ENCODE peak calls at places on chromosomes 2 and 18, in four cellular contexts. D, R, O and H are unnamed samples. For H3K36me3, the result is how much of the 10 kb centered on the place peaks cover.

GRCh38 chr18:78779996-78780718 is 199.5 kb upstream of the SALL3 start:
- DNase-seq in D (no peak), O (no peak), R (no peak), H (no peak)

GRCh38 chr2:218427741-218428140 is 8.8 kb downstream of the VIL1 start:
- DNase-seq in R (no peak), O (no peak), D (no peak), H (peak)

GRCh38 chr2:8376603-8377423 is 305.0 kb upstream of the ID2 start:
- DNase-seq in O (no peak), R (no peak), D (no peak), H (no peak)

GRCh38 chr2:11589316-11589940 is 55.6 kb downstream of the GREB1 start:
- DNase-seq in O (no peak), R (peak), D (no peak), H (no peak)

GRCh38 chr2:141911485-141912066 is 219.2 kb downstream of the LRP1B start:
- DNase-seq in O (no peak), D (peak), R (peak), H (peak)

GRCh38 chr2:101113441-101114267 is 37.5 kb downstream of the TBC1D8 start:
- DNase-seq in D (no peak), R (peak), O (no peak), H (peak)

GRCh38 chr2:73730810-73731209 is 6.3 kb downstream of the TPRKB start:
- DNase-seq in O (no peak), D (no peak), R (no peak), H (no peak)

GRCh38 chr18:63832470-63832869 is 55.0 kb upstream of the SERPINB2 start:
- DNase-seq in D (no peak), O (no peak), R (no peak), H (no peak)

GRCh38 chr2:232042911-232043564 is 81.5 kb downstream of the DIS3L2 start:
- DNase-seq in R (no peak), D (no peak), O (no peak), H (no peak)

GRCh38 chr2:235551965-235552364 is 58.1 kb downstream of the AGAP1 start:
- DNase-seq in O (no peak), D (peak), R (peak), H (peak)

GRCh38 chr18:34548120-34548972 is 161.8 kb upstream of the DTNA start:
- DNase-seq in R (peak), D (no peak), O (no peak), H (no peak)

GRCh38 chr18:59927246-59927825 is 27.5 kb downstream of the PMAIP1 start:
- DNase-seq in D (no peak), O (no peak), R (no peak), H (no peak)

GRCh38 chr2:64975232-64975791 is 13.9 kb upstream of the SLC1A4 start:
- DNase-seq in D (no peak), O (no peak), R (no peak), H (no peak)

GRCh38 chr2:168396131-168396530 is 59.9 kb upstream of the CERS6 start:
- DNase-seq in D (no peak), R (no peak), O (no peak), H (no peak)

GRCh38 chr2:220892018-220892634 is 680.0 kb downstream of the EPHA4 start:
- DNase-seq in O (no peak), D (no peak), R (no peak), H (no peak)

GRCh38 chr18:3652380-3653262 is 202.6 kb downstream of the TGIF1 start:
- DNase-seq in D (no peak), O (no peak), R (peak), H (no peak)

GRCh38 chr2:39897273-39897672 is 118.2 kb upstream of the THUMPD2 start:
- DNase-seq in R (no peak), O (no peak), D (no peak), H (no peak)

GRCh38 chr2:137023205-137023604 is 257.9 kb downstream of the THSD7B start:
- DNase-seq in O (no peak), D (no peak), R (peak), H (no peak)

GRCh38 chr2:141844232-141844631 is 286.6 kb downstream of the LRP1B start:
- DNase-seq in D (no peak), R (no peak), O (no peak), H (no peak)

GRCh38 chr18:12597775-12598174 is 60.1 kb downstream of the SPIRE1 start:
- DNase-seq in O (no peak), D (no peak), R (peak), H (no peak)

GRCh38 chr2:96821113-96821512 is 5.0 kb downstream of the CNNM3 start:
- DNase-seq in D (no peak), O (no peak), R (no peak), H (no peak)
- H3K36me3 ChIP-seq in D (under half), O (under half), R (under half), H (under half)

DNA sequence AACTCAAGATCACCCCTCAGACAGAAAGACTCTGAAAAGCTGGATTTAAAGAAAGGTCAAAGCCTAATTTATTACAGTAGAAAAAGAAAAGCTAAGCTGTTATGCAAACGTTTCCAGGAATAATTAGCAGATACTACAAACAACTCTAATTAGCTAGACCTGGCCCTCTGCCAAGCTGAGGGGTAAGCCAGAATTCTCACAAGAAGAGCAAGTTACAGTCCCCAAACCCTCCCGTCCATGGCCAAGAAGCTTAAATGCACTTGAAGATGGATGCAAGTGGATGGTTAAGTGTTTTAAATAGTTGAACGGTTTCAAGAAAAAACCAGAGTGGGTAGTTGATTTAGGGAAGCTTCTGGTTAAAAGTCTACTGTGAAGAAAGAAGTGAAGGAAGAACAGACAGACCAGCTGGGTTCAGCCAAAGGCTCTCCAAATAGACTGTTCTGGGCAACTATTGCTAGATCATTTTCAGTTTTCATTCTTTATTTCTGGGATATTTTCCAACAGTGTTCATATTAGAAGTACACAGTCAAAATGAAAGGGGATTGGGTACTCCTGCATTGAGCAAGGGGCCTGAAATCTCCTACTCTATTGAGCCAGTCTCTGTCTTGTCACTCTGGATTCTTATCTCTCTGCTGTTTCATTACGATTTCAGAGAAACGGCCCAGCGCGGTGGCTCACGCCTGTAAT is 4.8 kb downstream of the LMAN2L start:
- DNase-seq in D (no peak), R (no peak), O (no peak), H (peak)
- H3K36me3 ChIP-seq in D (under half), R (under half), O (under half), H (half or more)

DNA sequence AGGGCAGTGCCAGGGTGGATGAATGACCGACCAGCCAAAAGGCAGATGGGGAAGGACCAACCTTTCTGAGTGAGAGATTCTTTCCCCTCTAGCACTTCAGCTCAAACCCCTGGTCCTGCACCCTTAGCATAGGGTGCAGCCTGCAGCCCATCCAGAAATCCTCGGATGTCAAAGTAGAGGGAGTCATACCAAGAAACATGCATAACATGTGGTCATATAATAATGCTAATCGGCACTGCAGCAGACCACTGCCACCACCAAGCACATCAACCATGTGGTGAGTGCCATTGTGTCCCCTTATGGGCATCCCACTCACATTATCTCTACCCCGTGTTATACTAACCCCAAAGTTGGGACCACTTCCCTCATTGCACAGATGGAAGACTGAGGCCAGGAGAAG is 17.7 kb downstream of the ATOH8 start:
- DNase-seq in D (no peak), O (no peak), R (no peak), H (no peak)
- H3K36me3 ChIP-seq in D (under half), O (under half), R (under half), H (under half)

GRCh38 chr2:9462313-9462712 is 12.0 kb upstream of the IAH1 start:
- DNase-seq in R (no peak), O (no peak), D (no peak), H (no peak)
- H3K36me3 ChIP-seq in R (under half), O (under half), D (under half), H (under half)

GRCh38 chr2:1675633-1676032 is 68.7 kb downstream of the PXDN start:
- DNase-seq in R (no peak), D (no peak), O (no peak), H (no peak)

GRCh38 chr2:1672738-1673137 is 71.6 kb downstream of the PXDN start:
- DNase-seq in D (peak), O (no peak), R (no peak), H (no peak)

GRCh38 chr2:1673160-1673944 is 71.0 kb downstream of the PXDN start:
- DNase-seq in O (no peak), D (no peak), R (no peak), H (no peak)

GRCh38 chr2:1674766-1675397 is 69.4 kb downstream of the PXDN start:
- DNase-seq in O (no peak), R (no peak), D (no peak), H (no peak)

DNA sequence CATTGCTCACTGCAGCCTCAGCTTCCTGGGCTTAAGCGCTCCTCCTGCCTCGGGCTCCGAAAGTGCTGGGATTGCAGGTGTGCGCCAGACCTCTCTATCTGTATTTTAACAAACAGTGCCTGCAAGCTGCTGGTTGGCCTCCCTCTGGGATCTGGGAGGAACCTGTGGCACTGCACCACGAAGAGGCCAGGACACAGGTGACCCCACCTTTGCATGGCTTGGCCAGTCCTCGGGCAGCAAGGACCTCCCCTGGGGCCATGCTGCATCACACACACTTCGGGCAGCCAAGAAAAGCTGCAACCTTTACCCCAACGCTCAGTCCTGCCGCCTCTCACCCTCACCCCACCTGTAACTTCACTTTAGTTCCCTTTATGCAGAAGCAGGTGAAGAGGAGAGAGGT is 70.0 kb downstream of the PXDN start:
- DNase-seq in R (no peak), D (no peak), O (no peak), H (no peak)
- H3K36me3 ChIP-seq in R (under half), D (under half), O (under half), H (under half)

GRCh38 chr2:230798769-230799399 is 65.9 kb upstream of the ITM2C start:
- DNase-seq in R (peak), D (peak), O (peak), H (peak)
- H3K36me3 ChIP-seq in R (under half), D (under half), O (under half), H (under half)

GRCh38 chr2:179963626-179964025 is 43.5 kb downstream of the CWC22 start:
- DNase-seq in O (no peak), D (no peak), R (no peak), H (no peak)
- H3K36me3 ChIP-seq in O (under half), D (under half), R (under half), H (under half)